ENCODE peak calls at places on chromosomes 3 and 15, in four cellular contexts. P is HepG2, H is K562, I is HCT116. L is an unnamed sample.

GRCh38 chr3:187850256-187851010 is 105.2 kb upstream of the BCL6 start:
- DNase-seq in H (no peak), P (peak; percentile 33), I (no peak), L (no peak)

GRCh38 chr3:87792193-87792531 is 266.6 kb downstream of the CGGBP1 start:
- DNase-seq in P (no peak), I (no peak), H (no peak), L (no peak)

GRCh38 chr3:177597325-177598109 is 400.2 kb upstream of the TBL1XR1 start:
- DNase-seq in P (no peak), I (no peak), H (peak; percentile 60), L (no peak)

GRCh38 chr3:136173939-136174338 is 22.2 kb downstream of the MSL2 start:
- DNase-seq in P (no peak), I (no peak), H (no peak), L (no peak)

GRCh38 chr3:8607285-8608040 is 37.1 kb downstream of the SSUH2 start:
- DNase-seq in H (peak; percentile 22), P (peak; percentile 55), I (peak; percentile 15), L (peak; percentile 44)

GRCh38 chr3:156478931-156479330 is 76.0 kb downstream of the SSR3 start:
- DNase-seq in P (no peak), I (no peak), H (no peak), L (no peak)

GRCh38 chr3:125161607-125162219 is 50.8 kb downstream of the SLC12A8 start:
- DNase-seq in H (no peak), P (no peak), I (no peak), L (no peak)

GRCh38 chr15:51735611-51736010 is 1.8 kb downstream of the LYSMD2 start:
- DNase-seq in H (no peak), I (no peak), P (no peak), L (no peak)

GRCh38 chr3:160564205-160564922 is 1.0 kb downstream of the KPNA4 start:
- DNase-seq in H (peak; percentile 22), P (peak; percentile 10), I (no peak), L (no peak)

GRCh38 chr3:136819784-136820640 is 1.1 kb downstream of the SLC35G2 start:
- DNase-seq in P (peak; percentile 34), H (peak; percentile 30), I (no peak), L (peak; percentile 42)

GRCh38 chr3:66115858-66116654 is 77.3 kb upstream of the MAGI1 start:
- DNase-seq in P (peak; percentile 81), H (no peak), I (peak; percentile 64), L (peak; percentile 57)

GRCh38 chr3:60399861-60400845 is 851.1 kb downstream of the FHIT start:
- DNase-seq in H (no peak), P (no peak), I (no peak), L (no peak)

GRCh38 chr3:150770662-150771061 is 7.7 kb upstream of the SIAH2 start:
- DNase-seq in P (peak; percentile 76), I (no peak), H (no peak), L (no peak)

GRCh38 chr15:81023483-81024264 is 23.0 kb downstream of the TLNRD1 start:
- DNase-seq in I (no peak), H (peak; percentile 29), P (no peak), L (no peak)

GRCh38 chr15:25091421-25092158 is 136.8 kb downstream of the SNRPN start:
- DNase-seq in P (no peak), H (no peak), I (no peak), L (no peak)

GRCh38 chr3:30017882-30018281 is 588.5 kb upstream of the TGFBR2 start:
- DNase-seq in H (no peak), P (no peak), I (no peak), L (no peak)

GRCh38 chr15:31065824-31066223 is 35.7 kb downstream of the TRPM1 start:
- DNase-seq in H (no peak), P (no peak), I (no peak), L (no peak)

GRCh38 chr15:59002418-59002859 is 15.0 kb downstream of the RNF111 start:
- DNase-seq in I (no peak), H (no peak), P (no peak), L (no peak)

GRCh38 chr3:157559401-157559800 is 56.2 kb upstream of the VEPH1 start:
- DNase-seq in P (no peak), I (no peak), H (no peak), L (no peak)

GRCh38 chr3:149716984-149717383 is 35.3 kb downstream of the COMMD2 start:
- DNase-seq in H (no peak), P (no peak), I (no peak), L (no peak)

GRCh38 chr3:52520716-52521487 is 12.8 kb downstream of the NT5DC2 start:
- DNase-seq in H (no peak), I (no peak), P (no peak), L (no peak)

GRCh38 chr3:140470962-140471361 is 206.9 kb upstream of the TRIM42 start:
- DNase-seq in P (no peak), I (no peak), H (no peak), L (no peak)

GRCh38 chr3:67601385-67601784 is 53.0 kb downstream of the SUCLG2 start:
- DNase-seq in P (no peak), I (no peak), H (no peak), L (no peak)

GRCh38 chr15:76239786-76240185 is 71.5 kb downstream of the ETFA start:
- DNase-seq in P (no peak), H (no peak), I (no peak), L (no peak)

GRCh38 chr3:128073185-128073725 is 21.0 kb downstream of the SEC61A1 start:
- DNase-seq in H (no peak), I (no peak), P (no peak), L (no peak)

GRCh38 chr3:177705976-177706866 is 508.9 kb upstream of the TBL1XR1 start:
- DNase-seq in P (no peak), I (no peak), H (no peak), L (no peak)

GRCh38 chr3:133803474-133803873 is 2.1 kb upstream of the SRPRB start:
- DNase-seq in H (no peak), P (no peak), I (no peak), L (no peak)

GRCh38 chr3:169071003-169071402 is 592.5 kb downstream of the MECOM start:
- DNase-seq in P (no peak), I (no peak), H (no peak), L (no peak)

GRCh38 chr15:77608774-77609173 is 23.9 kb downstream of the LINGO1 start:
- DNase-seq in I (no peak), H (peak; percentile 43), P (no peak), L (no peak)

GRCh38 chr3:180433172-180433571 is 168.8 kb upstream of the TTC14 start:
- DNase-seq in P (no peak), H (no peak), I (no peak), L (no peak)

GRCh38 chr15:37031198-37031597 is 69.2 kb downstream of the MEIS2 start:
- DNase-seq in P (no peak), H (no peak), I (no peak), L (no peak)

GRCh38 chr15:42736178-42736792 is 643 bp downstream of the CDAN1 start:
- DNase-seq in H (peak; percentile 24), P (no peak), I (no peak), L (no peak)

GRCh38 chr3:172595648-172596393 is 72.6 kb upstream of the TNFSF10 start:
- DNase-seq in P (peak; percentile 63), H (peak; percentile 61), I (peak; percentile 48), L (no peak)

GRCh38 chr15:48397841-48398240 is 66.6 kb downstream of the DUT start:
- DNase-seq in H (no peak), P (no peak), I (no peak), L (no peak)
- TF ChIP-seq ZNF274 in H (no peak), P (no peak), I (no peak), L (no peak)

DNA sequence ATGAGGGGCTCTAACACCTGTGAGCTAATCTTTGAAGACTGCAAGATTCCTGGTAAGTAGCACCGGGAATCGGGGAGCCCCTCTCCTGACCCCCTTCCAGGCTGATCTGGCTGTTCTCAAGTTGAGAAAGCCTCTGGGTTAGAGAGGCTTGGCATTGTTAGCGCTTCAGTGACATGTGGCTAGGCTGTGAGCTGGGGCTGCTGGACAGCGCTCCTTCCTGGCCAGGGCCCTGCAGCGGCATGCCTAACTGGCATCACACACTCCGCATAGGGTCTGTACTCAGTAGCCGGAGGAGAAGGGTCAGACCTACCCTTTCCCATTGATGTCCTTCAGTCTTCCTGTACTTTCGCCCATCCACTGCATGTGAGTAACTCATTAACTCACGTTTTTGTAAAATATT is 7.4 kb downstream of the IVD start:
- DNase-seq in P (no peak), H (no peak), I (no peak), L (no peak)
- H3K36me3 ChIP-seq in P (peaks cover 56% of the 10 kb centered on the region), H (peaks cover 3% of the 10 kb centered on the region), I (peaks cover 47% of the 10 kb centered on the region), L (peaks cover 88% of the 10 kb centered on the region)

GRCh38 chr3:27637346-27638000 is 84.7 kb downstream of the EOMES start:
- DNase-seq in P (no peak), H (no peak), I (no peak), L (no peak)

GRCh38 chr3:27641888-27642601 is 80.1 kb downstream of the EOMES start:
- DNase-seq in P (no peak), I (no peak), H (no peak), L (no peak)

GRCh38 chr3:27639271-27639670 is 82.9 kb downstream of the EOMES start:
- DNase-seq in P (no peak), H (no peak), I (no peak), L (no peak)

GRCh38 chr3:27641271-27641670 is 80.9 kb downstream of the EOMES start:
- DNase-seq in P (no peak), H (no peak), I (no peak), L (no peak)

GRCh38 chr3:27638604-27639003 is 83.5 kb downstream of the EOMES start:
- DNase-seq in H (no peak), P (no peak), I (no peak), L (no peak)
- H3K4me3 ChIP-seq in H (no peak overlapping the region), P (no peak overlapping the region), I (no peak overlapping the region), L (no peak overlapping the region)

GRCh38 chr3:196150481-196150880 is 60.7 kb downstream of the ZDHHC19 start:
- DNase-seq in I (no peak), H (no peak), P (no peak), L (no peak)

GRCh38 chr3:196145420-196146262 is 63.8 kb upstream of the TFRC start:
- DNase-seq in H (peak; percentile 80), I (no peak), P (no peak), L (no peak)

GRCh38 chr3:196147116-196147515 is 64.1 kb downstream of the ZDHHC19 start:
- DNase-seq in P (no peak), I (no peak), H (no peak), L (no peak)

GRCh38 chr3:196149922-196150321 is 61.3 kb downstream of the ZDHHC19 start:
- DNase-seq in I (no peak), P (no peak), H (no peak), L (no peak)

DNA sequence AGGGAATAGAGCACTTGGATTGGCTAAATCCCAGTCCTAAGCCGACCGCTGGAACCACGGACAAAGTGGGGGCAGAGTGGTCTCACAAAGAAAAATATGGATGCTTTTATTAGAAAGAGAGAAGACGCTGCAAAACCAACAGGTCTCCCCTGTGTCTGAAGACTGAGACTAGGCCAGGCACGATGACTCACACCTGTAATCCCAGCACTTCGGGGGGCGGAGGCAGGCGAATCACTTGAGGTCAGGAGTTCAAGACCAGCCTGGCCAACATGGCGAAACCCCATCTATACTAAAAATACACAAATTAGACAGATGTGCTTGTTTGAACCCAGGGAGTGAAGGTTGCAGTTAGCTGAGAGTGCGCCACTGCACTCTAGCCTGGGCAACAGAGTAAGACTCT is 61.8 kb downstream of the ZDHHC19 start:
- DNase-seq in H (peak; percentile 43), P (no peak), I (no peak), L (no peak)
- TF ChIP-seq ZNF274 in H (no peak), P (no peak), I (no peak), L (no peak)

L was measured in NT2/D1.